ENCODE peak calls at places on chromosomes 7 and 10, in nine cellular contexts. E, F, R, S, J, O, N, P and C are unnamed samples.

GRCh38 chr7:128137096-128137655 is 103.9 kb upstream of the LEP start:
- DNase-seq in S (no peak), O (no peak), E (no peak), R (no peak), N (peak), J (no peak), P (peak), F (no peak), C (no peak)

GRCh38 chr10:101250136-101250535 is 20.9 kb upstream of the LBX1 start:
- DNase-seq in R (no peak), O (no peak), N (no peak), J (no peak), P (no peak), F (no peak), S (no peak), E (no peak), C (no peak)

GRCh38 chr7:142319970-142320369 is 62.1 kb upstream of the PRSS58 start:
- DNase-seq in N (no peak), E (no peak), F (no peak), J (no peak), O (no peak), S (no peak), P (peak), R (peak), C (no peak)

GRCh38 chr7:155510975-155511595 is 35.3 kb downstream of the CNPY1 start:
- DNase-seq in S (no peak), J (no peak), P (no peak), F (no peak), R (peak), N (no peak), E (no peak), O (no peak), C (no peak)

GRCh38 chr7:55192718-55193117 is 172.4 kb upstream of the LANCL2 start:
- DNase-seq in S (no peak), E (no peak), J (peak), P (peak), R (no peak), N (no peak), O (no peak), F (no peak), C (no peak)

GRCh38 chr10:128539784-128540759 is 413.8 kb upstream of the MKI67 start:
- DNase-seq in P (no peak), F (no peak), R (peak), O (no peak), E (no peak), N (peak), S (no peak), J (no peak), C (no peak)

GRCh38 chr7:14457567-14458453 is 444.7 kb downstream of the DGKB start:
- DNase-seq in E (peak), R (peak), O (peak), P (peak), J (peak), S (peak), N (peak), F (peak), C (peak)

GRCh38 chr10:98445200-98445812 is 1.4 kb downstream of the HPS1 start:
- DNase-seq in P (no peak), O (no peak), F (no peak), J (no peak), N (no peak), E (no peak), R (no peak), S (no peak), C (no peak)

DNA sequence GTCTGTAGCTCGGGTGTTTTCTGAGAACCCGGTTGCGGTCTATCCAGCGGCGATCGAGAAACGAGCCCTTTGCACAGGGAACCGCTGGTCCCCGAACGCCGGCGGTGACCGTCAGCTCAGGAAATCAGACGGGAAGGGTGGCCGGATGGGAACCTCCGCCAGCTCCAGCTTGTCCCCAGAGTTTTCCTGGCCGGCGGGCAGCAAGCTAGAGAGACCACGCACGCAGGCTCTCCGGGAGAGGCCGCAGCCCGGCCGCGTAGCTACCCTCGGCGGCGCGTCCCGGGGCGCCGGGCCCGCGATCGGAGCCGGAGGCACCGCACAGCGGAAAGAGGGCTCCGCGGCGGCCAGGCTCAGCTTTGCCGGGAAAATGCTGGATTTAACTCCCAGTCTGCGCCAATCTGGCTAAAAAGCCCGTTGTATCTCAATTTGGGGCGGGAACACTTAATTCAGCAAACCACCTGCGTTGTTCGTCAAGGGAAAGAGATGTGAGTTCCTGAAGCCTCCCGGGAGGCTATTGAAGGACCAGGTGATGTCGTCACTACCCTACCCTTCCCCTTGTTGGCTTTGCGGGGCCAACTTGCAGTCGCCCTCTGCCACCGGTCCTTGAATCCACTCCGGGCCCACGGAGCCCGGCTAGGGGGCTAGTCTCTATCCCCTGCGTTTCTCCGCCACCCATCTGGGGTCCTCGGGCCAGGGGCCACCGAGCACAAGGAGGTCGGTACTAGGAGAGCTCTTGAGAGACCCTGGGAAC is 859 bp upstream of the CH25H start:
- DNase-seq in S (no peak), R (peak), N (peak), E (peak), P (no peak), F (peak), J (no peak), O (no peak), C (no peak)
- H3K27ac ChIP-seq in S (peak), R (no peak), N (no peak), E (peak), P (no peak), F (peak), J (no peak), O (peak), C (peak)

DNA sequence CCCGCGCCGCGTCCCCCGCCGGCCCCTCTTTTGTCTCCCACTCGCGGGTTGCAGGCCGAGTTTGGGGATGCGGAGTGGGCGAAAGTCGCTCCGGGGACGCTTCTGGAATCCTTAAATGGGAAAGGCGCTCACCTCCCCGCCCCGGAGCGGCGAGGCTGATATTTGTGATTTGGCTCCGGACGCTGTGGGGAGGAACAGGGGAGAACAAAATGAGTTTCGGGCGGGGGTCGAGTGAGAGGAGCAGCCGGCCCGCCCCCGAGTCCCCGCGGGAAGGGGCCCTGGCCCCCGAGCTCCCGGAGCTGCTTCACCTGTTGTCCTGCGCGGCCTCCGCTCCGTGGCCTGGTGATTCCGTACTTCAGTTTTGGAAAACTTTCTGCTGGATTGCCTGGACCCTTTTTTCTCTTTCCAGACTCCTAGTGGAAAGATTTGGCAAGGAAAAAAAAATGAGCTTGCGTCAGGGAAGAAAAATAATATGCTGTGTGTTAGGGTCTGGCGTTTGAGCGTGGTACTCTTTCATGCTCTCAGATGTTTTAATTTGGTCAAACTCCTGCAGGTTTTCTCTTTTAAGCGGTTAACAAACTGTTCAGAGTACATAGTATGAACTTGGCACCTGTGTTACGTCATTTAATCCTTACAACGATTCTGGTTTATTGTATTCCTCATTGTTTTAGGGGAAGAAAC is 831 bp downstream of the BMPR1A start:
- DNase-seq in E (peak), P (peak), O (peak), N (peak), F (no peak), J (peak), R (peak), S (peak), C (peak)
- TF ChIP-seq CTCF in E (no peak), P (no peak), O (no peak), N (no peak), F (peak), J (peak), R (no peak), S (peak), C (peak)

DNA sequence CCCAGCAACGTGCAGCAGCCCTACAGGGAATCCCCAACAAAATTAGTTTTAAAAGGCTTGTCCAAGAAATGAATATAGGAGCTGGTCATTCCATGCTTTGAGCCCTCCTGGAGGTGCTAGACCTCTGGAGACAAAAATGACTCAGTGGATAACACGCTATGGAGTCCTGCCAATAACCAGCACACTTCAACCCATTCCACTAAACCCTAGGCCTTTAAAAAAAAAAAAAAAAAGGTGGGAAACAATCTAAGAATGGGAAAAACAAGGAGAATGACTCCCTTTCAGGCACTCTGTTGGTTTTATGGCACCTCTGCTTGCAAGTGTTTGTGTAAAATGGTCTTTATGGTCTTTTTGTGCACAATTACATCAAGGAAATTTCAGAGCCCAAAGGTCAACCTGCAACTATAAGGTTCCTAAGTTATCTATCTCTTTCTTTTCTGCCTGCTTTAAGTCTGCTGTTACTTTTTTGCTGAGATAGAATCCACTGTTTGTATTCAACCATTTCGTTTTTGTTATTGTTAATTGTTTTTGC is 21.3 kb downstream of the AVL9 start:
- DNase-seq in J (peak), F (no peak), P (no peak), S (no peak), N (peak), O (no peak), R (no peak), E (no peak), C (peak)
- H3K27ac ChIP-seq in J (peak), F (no peak), P (no peak), S (no peak), N (peak), O (no peak), R (no peak), E (no peak), C (no peak)

GRCh38 chr7:70505468-70505867 is 626.5 kb upstream of the GALNT17 start:
- DNase-seq in N (no peak), R (no peak), F (no peak), P (no peak), J (no peak), E (no peak), S (no peak), O (no peak), C (no peak)

GRCh38 chr7:70504254-70504653 is 627.7 kb upstream of the GALNT17 start:
- DNase-seq in F (no peak), E (no peak), P (no peak), J (no peak), S (no peak), R (no peak), O (no peak), N (no peak), C (no peak)

GRCh38 chr7:70505886-70506285 is 626.1 kb upstream of the GALNT17 start:
- DNase-seq in E (no peak), N (no peak), F (no peak), O (no peak), S (no peak), J (no peak), R (no peak), P (no peak), C (no peak)

GRCh38 chr7:70502117-70502516 is 629.8 kb upstream of the GALNT17 start:
- DNase-seq in E (no peak), R (no peak), O (no peak), S (no peak), N (no peak), P (no peak), J (no peak), F (no peak), C (no peak)

DNA sequence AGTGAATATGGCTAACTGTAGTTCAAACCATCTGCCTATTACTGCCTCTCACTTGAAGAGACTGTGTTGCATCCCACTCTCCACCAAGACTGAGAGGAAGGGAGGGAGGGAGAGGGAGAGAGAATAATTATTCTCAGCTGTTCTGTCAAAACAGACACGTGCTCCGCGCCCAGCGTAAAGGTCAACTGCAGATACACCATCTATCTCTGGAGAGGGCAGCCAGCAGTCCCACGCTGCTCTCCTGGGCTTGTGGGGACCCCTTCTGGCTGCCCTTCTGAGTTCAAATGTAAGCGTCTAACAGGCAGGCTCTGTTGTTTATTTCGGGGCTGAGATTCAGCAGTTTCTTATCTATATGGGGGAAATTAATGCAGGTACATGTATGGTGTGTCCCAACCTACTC is 625.5 kb upstream of the GALNT17 start:
- DNase-seq in R (peak), O (no peak), F (no peak), E (peak), N (peak), J (no peak), S (no peak), P (no peak), C (no peak)
- TF ChIP-seq CTCF in R (peak), O (no peak), F (no peak), E (peak), N (peak), J (peak), S (no peak), P (no peak), C (no peak)

GRCh38 chr7:2141656-2142055 is 91.1 kb downstream of the MAD1L1 start:
- DNase-seq in R (no peak), F (no peak), E (no peak), O (no peak), P (no peak), S (no peak), J (no peak), N (no peak), C (no peak)

GRCh38 chr7:2141011-2141410 is 91.7 kb downstream of the MAD1L1 start:
- DNase-seq in R (no peak), O (no peak), E (no peak), F (no peak), N (no peak), J (no peak), P (no peak), S (no peak), C (no peak)

GRCh38 chr7:2138146-2138765 is 94.5 kb downstream of the MAD1L1 start:
- DNase-seq in O (no peak), N (no peak), J (no peak), S (no peak), P (no peak), R (no peak), E (no peak), F (no peak), C (no peak)

GRCh38 chr7:2140216-2140870 is 92.4 kb downstream of the MAD1L1 start:
- DNase-seq in R (no peak), P (no peak), J (no peak), O (no peak), E (no peak), S (no peak), F (no peak), N (no peak), C (no peak)

GRCh38 chr7:2139004-2139652 is 93.6 kb downstream of the MAD1L1 start:
- DNase-seq in F (no peak), R (no peak), S (no peak), E (no peak), P (no peak), N (no peak), O (no peak), J (no peak), C (no peak)
- H3K27ac ChIP-seq in F (no peak), R (no peak), S (no peak), E (no peak), P (no peak), N (no peak), O (no peak), J (no peak), C (no peak)